ENCODE peak calls at places on chromosome 7, in six cellular contexts. One of them, this sample, is unnamed.

GRCh38 chr7:81333536-81333935 is 414.7 kb upstream of the SEMA3C start:
- DNase-seq in H9: no peak
- DNase-seq in IMR-90: no peak
- DNase-seq in trophoblast cell: no peak
- DNase-seq in mesenchymal stem cell: no peak
- DNase-seq in H1: no peak
- DNase-seq in this sample: no peak

GRCh38 chr7:100966542-100967291 is 2.6 kb upstream of the MUC12 start:
- DNase-seq in H9: peak; percentile 50
- DNase-seq in IMR-90: no peak
- DNase-seq in trophoblast cell: no peak
- DNase-seq in mesenchymal stem cell: peak; percentile 2
- DNase-seq in H1: peak; percentile 72
- DNase-seq in this sample: no peak

GRCh38 chr7:117715784-117716445 is 157.3 kb downstream of the CTTNBP2 start:
- DNase-seq in H9: peak; percentile 56
- DNase-seq in IMR-90: peak; percentile 75
- DNase-seq in trophoblast cell: peak; percentile 46
- DNase-seq in mesenchymal stem cell: peak; percentile 77
- DNase-seq in H1: peak; percentile 52
- DNase-seq in this sample: peak; percentile 27

GRCh38 chr7:132590162-132590561 is 13.9 kb upstream of the PLXNA4 start:
- DNase-seq in H9: peak; percentile 0
- DNase-seq in IMR-90: no peak
- DNase-seq in trophoblast cell: no peak
- DNase-seq in mesenchymal stem cell: no peak
- DNase-seq in H1: no peak
- DNase-seq in this sample: no peak

GRCh38 chr7:92250603-92251002 is 4.8 kb downstream of the ANKIB1 start:
- DNase-seq in H9: no peak
- DNase-seq in IMR-90: no peak
- DNase-seq in trophoblast cell: no peak
- DNase-seq in mesenchymal stem cell: no peak
- DNase-seq in H1: no peak
- DNase-seq in this sample: no peak

GRCh38 chr7:68125173-68125572 is 1128.5 kb downstream of the TYW1 start:
- DNase-seq in H9: no peak
- DNase-seq in IMR-90: no peak
- DNase-seq in trophoblast cell: no peak
- DNase-seq in mesenchymal stem cell: no peak
- DNase-seq in H1: no peak
- DNase-seq in this sample: no peak

GRCh38 chr7:86012955-86013354 is 630.8 kb upstream of the GRM3 start:
- DNase-seq in H9: no peak
- DNase-seq in IMR-90: no peak
- DNase-seq in trophoblast cell: no peak
- DNase-seq in mesenchymal stem cell: no peak
- DNase-seq in H1: no peak
- DNase-seq in this sample: no peak

GRCh38 chr7:50962962-50963374 is 180.3 kb upstream of the GRB10 start:
- DNase-seq in H9: peak; percentile 55
- DNase-seq in IMR-90: no peak
- DNase-seq in trophoblast cell: peak; percentile 32
- DNase-seq in mesenchymal stem cell: peak; percentile 25
- DNase-seq in H1: no peak
- DNase-seq in this sample: no peak

GRCh38 chr7:96591159-96591899 is 118.3 kb downstream of the SEM1 start:
- DNase-seq in H9: no peak
- DNase-seq in IMR-90: no peak
- DNase-seq in trophoblast cell: no peak
- DNase-seq in mesenchymal stem cell: no peak
- DNase-seq in H1: no peak
- DNase-seq in this sample: no peak

GRCh38 chr7:49580000-49580399 is 193.4 kb upstream of the VWC2 start:
- DNase-seq in H9: peak; percentile 77
- DNase-seq in IMR-90: no peak
- DNase-seq in trophoblast cell: no peak
- DNase-seq in mesenchymal stem cell: no peak
- DNase-seq in H1: peak; percentile 72
- DNase-seq in this sample: no peak

GRCh38 chr7:122588621-122589020 is 110.3 kb downstream of the RNF133 start:
- DNase-seq in H9: no peak
- DNase-seq in IMR-90: no peak
- DNase-seq in trophoblast cell: no peak
- DNase-seq in mesenchymal stem cell: no peak
- DNase-seq in H1: no peak
- DNase-seq in this sample: no peak

GRCh38 chr7:137664846-137665245 is 181.9 kb downstream of the DGKI start:
- DNase-seq in H9: no peak
- DNase-seq in IMR-90: no peak
- DNase-seq in trophoblast cell: no peak
- DNase-seq in mesenchymal stem cell: no peak
- DNase-seq in H1: no peak
- DNase-seq in this sample: no peak

GRCh38 chr7:151755131-151755787 is 121.7 kb downstream of the PRKAG2 start:
- DNase-seq in H9: peak; percentile 58
- DNase-seq in IMR-90: peak; percentile 82
- DNase-seq in trophoblast cell: peak; percentile 81
- DNase-seq in mesenchymal stem cell: peak; percentile 93
- DNase-seq in H1: no peak
- DNase-seq in this sample: no peak

GRCh38 chr7:74134117-74134539 is 40.0 kb upstream of the EIF4H start:
- DNase-seq in H9: no peak
- DNase-seq in IMR-90: no peak
- DNase-seq in trophoblast cell: peak; percentile 91
- DNase-seq in mesenchymal stem cell: peak; percentile 19
- DNase-seq in H1: no peak
- DNase-seq in this sample: no peak

GRCh38 chr7:139232893-139233292 is 1.9 kb downstream of the UBN2 start:
- DNase-seq in H9: no peak
- DNase-seq in IMR-90: peak; percentile 51
- DNase-seq in trophoblast cell: no peak
- DNase-seq in mesenchymal stem cell: peak; percentile 55
- DNase-seq in H1: no peak
- DNase-seq in this sample: no peak

GRCh38 chr7:64183126-64183742 is 23.8 kb upstream of the ZNF735 start:
- DNase-seq in H9: no peak
- DNase-seq in IMR-90: no peak
- DNase-seq in trophoblast cell: no peak
- DNase-seq in mesenchymal stem cell: no peak
- DNase-seq in H1: peak; percentile 52
- DNase-seq in this sample: no peak

GRCh38 chr7:45682358-45682735 is 108.2 kb downstream of the ADCY1 start:
- DNase-seq in H9: peak; percentile 22
- DNase-seq in IMR-90: no peak
- DNase-seq in trophoblast cell: no peak
- DNase-seq in mesenchymal stem cell: no peak
- DNase-seq in H1: peak; percentile 32
- DNase-seq in this sample: no peak

GRCh38 chr7:138553805-138554204 is 93.7 kb downstream of the TRIM24 start:
- DNase-seq in H9: no peak
- DNase-seq in IMR-90: no peak
- DNase-seq in trophoblast cell: no peak
- DNase-seq in mesenchymal stem cell: no peak
- DNase-seq in H1: no peak
- DNase-seq in this sample: no peak

GRCh38 chr7:433558-433957 is 86.1 kb downstream of the PDGFA start:
- DNase-seq in H9: no peak
- DNase-seq in IMR-90: no peak
- DNase-seq in trophoblast cell: no peak
- DNase-seq in mesenchymal stem cell: no peak
- DNase-seq in H1: no peak
- DNase-seq in this sample: no peak

GRCh38 chr7:97872025-97872669 is at the start of gene ASNS:
- DNase-seq in H9: peak; percentile 97
- DNase-seq in IMR-90: peak; percentile 90
- DNase-seq in trophoblast cell: peak; percentile 86
- DNase-seq in mesenchymal stem cell: peak; percentile 90
- DNase-seq in H1: peak; percentile 96
- DNase-seq in this sample: peak; percentile 81

GRCh38 chr7:139853576-139854511 is 24.8 kb downstream of the TBXAS1 start:
- DNase-seq in H9: no peak
- DNase-seq in IMR-90: peak; percentile 83
- DNase-seq in trophoblast cell: peak; percentile 66
- DNase-seq in mesenchymal stem cell: peak; percentile 93
- DNase-seq in H1: peak; percentile 22
- DNase-seq in this sample: no peak

GRCh38 chr7:1060315-1061080 is 16.2 kb downstream of the GPR146 start:
- DNase-seq in H9: peak; percentile 65
- DNase-seq in IMR-90: no peak
- DNase-seq in trophoblast cell: peak; percentile 57
- DNase-seq in mesenchymal stem cell: no peak
- DNase-seq in H1: no peak
- DNase-seq in this sample: no peak

GRCh38 chr7:44083796-44084195 is 1.5 kb upstream of the POLM start:
- DNase-seq in H9: no peak
- DNase-seq in IMR-90: no peak
- DNase-seq in trophoblast cell: no peak
- DNase-seq in mesenchymal stem cell: no peak
- DNase-seq in H1: no peak
- DNase-seq in this sample: no peak

GRCh38 chr7:127897704-127898454 is 133.4 kb downstream of the LRRC4 start:
- DNase-seq in H9: no peak
- DNase-seq in IMR-90: peak; percentile 62
- DNase-seq in trophoblast cell: no peak
- DNase-seq in mesenchymal stem cell: no peak
- DNase-seq in H1: no peak
- DNase-seq in this sample: no peak

GRCh38 chr7:45233249-45233775 is 75.7 kb downstream of the RAMP3 start:
- DNase-seq in H9: no peak
- DNase-seq in IMR-90: no peak
- DNase-seq in trophoblast cell: no peak
- DNase-seq in mesenchymal stem cell: no peak
- DNase-seq in H1: no peak
- DNase-seq in this sample: no peak

GRCh38 chr7:115387168-115387567 is 465.3 kb downstream of the MDFIC start:
- DNase-seq in H9: no peak
- DNase-seq in IMR-90: no peak
- DNase-seq in trophoblast cell: no peak
- DNase-seq in mesenchymal stem cell: no peak
- DNase-seq in H1: no peak
- DNase-seq in this sample: no peak

GRCh38 chr7:132655071-132655761 is 78.9 kb upstream of the PLXNA4 start:
- DNase-seq in H9: peak; percentile 53
- DNase-seq in IMR-90: no peak
- DNase-seq in trophoblast cell: no peak
- DNase-seq in mesenchymal stem cell: peak; percentile 59
- DNase-seq in H1: peak; percentile 55
- DNase-seq in this sample: no peak

GRCh38 chr7:42770106-42770505 is 141.8 kb downstream of the C7orf25 start:
- DNase-seq in H9: no peak
- DNase-seq in IMR-90: no peak
- DNase-seq in trophoblast cell: no peak
- DNase-seq in mesenchymal stem cell: no peak
- DNase-seq in H1: no peak
- DNase-seq in this sample: no peak

GRCh38 chr7:113787106-113787505 is 131.7 kb downstream of the PPP1R3A start:
- DNase-seq in H9: no peak
- DNase-seq in IMR-90: no peak
- DNase-seq in trophoblast cell: no peak
- DNase-seq in mesenchymal stem cell: no peak
- DNase-seq in H1: no peak
- DNase-seq in this sample: no peak

GRCh38 chr7:113784317-113784716 is 134.5 kb downstream of the PPP1R3A start:
- DNase-seq in H9: no peak
- DNase-seq in IMR-90: no peak
- DNase-seq in trophoblast cell: no peak
- DNase-seq in mesenchymal stem cell: no peak
- DNase-seq in H1: no peak
- DNase-seq in this sample: no peak

GRCh38 chr7:113783403-113783802 is 135.4 kb downstream of the PPP1R3A start:
- DNase-seq in H9: no peak
- DNase-seq in IMR-90: no peak
- DNase-seq in trophoblast cell: no peak
- DNase-seq in mesenchymal stem cell: no peak
- DNase-seq in H1: no peak
- DNase-seq in this sample: no peak
- H4K91ac ChIP-seq in H9: no peak overlapping the region
- H4K91ac ChIP-seq in IMR-90: no peak overlapping the region
- H4K91ac ChIP-seq in trophoblast cell: no peak overlapping the region
- H4K91ac ChIP-seq in mesenchymal stem cell: no peak overlapping the region
- H4K91ac ChIP-seq in H1: no peak overlapping the region
- H4K91ac ChIP-seq in this sample: no peak overlapping the region

DNA sequence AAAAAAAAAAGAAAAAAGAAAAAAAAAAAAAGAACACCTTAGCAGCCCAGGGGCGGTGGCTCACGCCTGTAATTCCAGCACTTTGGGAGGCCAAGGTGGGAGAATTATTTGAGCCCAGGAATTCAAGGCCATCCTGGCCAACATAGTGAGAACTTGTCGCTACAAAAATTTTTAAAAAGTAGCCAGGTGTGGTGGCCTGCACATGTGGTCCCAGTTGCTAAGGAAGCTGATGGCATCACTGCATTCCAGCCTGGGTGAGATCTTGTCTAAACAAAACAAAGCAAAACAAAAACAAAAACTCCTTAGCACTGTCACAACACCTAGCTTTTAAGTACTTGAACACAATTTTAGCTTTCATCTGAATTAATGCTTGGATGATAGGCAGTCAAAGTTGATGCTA is 86.3 kb upstream of the MKLN1 start:
- DNase-seq in H9: no peak
- DNase-seq in IMR-90: no peak
- DNase-seq in trophoblast cell: peak; percentile 80
- DNase-seq in mesenchymal stem cell: no peak
- DNase-seq in H1: no peak
- DNase-seq in this sample: no peak
- H4K91ac ChIP-seq in H9: no peak overlapping the region
- H4K91ac ChIP-seq in IMR-90: no peak overlapping the region
- H4K91ac ChIP-seq in trophoblast cell: no peak overlapping the region
- H4K91ac ChIP-seq in mesenchymal stem cell: no peak overlapping the region
- H4K91ac ChIP-seq in H1: no peak overlapping the region
- H4K91ac ChIP-seq in this sample: no peak overlapping the region

GRCh38 chr7:124959676-124960075 is 30.1 kb upstream of the POT1 start:
- DNase-seq in H9: no peak
- DNase-seq in IMR-90: no peak
- DNase-seq in trophoblast cell: no peak
- DNase-seq in mesenchymal stem cell: no peak
- DNase-seq in H1: no peak
- DNase-seq in this sample: no peak

DNA sequence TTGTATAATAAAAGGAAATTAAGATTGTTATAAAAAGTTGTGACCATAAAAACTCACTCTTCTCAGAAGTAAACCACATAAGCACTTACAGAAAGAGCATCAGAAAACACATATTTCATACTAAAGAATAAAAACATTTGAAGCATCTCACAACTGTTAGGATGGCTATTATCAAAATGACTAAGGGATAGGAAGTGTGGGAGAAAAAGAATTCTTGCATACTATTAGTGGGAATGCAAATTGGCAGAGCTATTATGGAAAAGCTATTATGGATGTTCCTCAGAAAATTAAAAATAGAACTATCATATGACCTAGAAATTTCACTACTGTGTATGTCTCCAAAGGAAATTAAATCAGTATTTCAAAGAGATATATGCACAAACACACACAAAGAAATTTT is 25.1 kb upstream of the POT1 start:
- DNase-seq in H9: no peak
- DNase-seq in IMR-90: no peak
- DNase-seq in trophoblast cell: no peak
- DNase-seq in mesenchymal stem cell: no peak
- DNase-seq in H1: no peak
- DNase-seq in this sample: no peak
- H4K91ac ChIP-seq in H9: no peak overlapping the region
- H4K91ac ChIP-seq in IMR-90: no peak overlapping the region
- H4K91ac ChIP-seq in trophoblast cell: no peak overlapping the region
- H4K91ac ChIP-seq in mesenchymal stem cell: no peak overlapping the region
- H4K91ac ChIP-seq in H1: no peak overlapping the region
- H4K91ac ChIP-seq in this sample: no peak overlapping the region

GRCh38 chr7:30899630-30900029 is 12.0 kb upstream of the AQP1 start:
- DNase-seq in H9: no peak
- DNase-seq in IMR-90: no peak
- DNase-seq in trophoblast cell: no peak
- DNase-seq in mesenchymal stem cell: no peak
- DNase-seq in H1: no peak
- DNase-seq in this sample: no peak
- H4K91ac ChIP-seq in H9: no peak overlapping the region
- H4K91ac ChIP-seq in IMR-90: peak overlapping the region; percentile 41
- H4K91ac ChIP-seq in trophoblast cell: peak overlapping the region; percentile 9
- H4K91ac ChIP-seq in mesenchymal stem cell: no peak overlapping the region
- H4K91ac ChIP-seq in H1: no peak overlapping the region
- H4K91ac ChIP-seq in this sample: no peak overlapping the region

This sample was measured in neuronal stem cell.